ENCODE peak calls at places on chromosomes 7 and 10, in four cellular contexts. I is HepG2, U is K562, M is WTC11. V is an unnamed sample.

GRCh38 chr10:86922553-86922961 is 34.9 kb downstream of the MMRN2 start:
- DNase-seq in M (no peak), I (peak), U (no peak), V (no peak)

GRCh38 chr7:73905360-73905759 is 44.4 kb downstream of the TMEM270 start:
- DNase-seq in M (no peak), U (no peak), I (no peak), V (no peak)

GRCh38 chr10:7787150-7787856 is 490 bp downstream of the KIN start:
- DNase-seq in I (no peak), M (no peak), U (peak), V (no peak)

GRCh38 chr10:102988404-102989314 is 70.6 kb downstream of the CNNM2 start:
- DNase-seq in I (peak), U (peak), M (no peak), V (no peak)

GRCh38 chr10:33609546-33609945 is 275.1 kb upstream of the NRP1 start:
- DNase-seq in M (no peak), I (no peak), U (no peak), V (no peak)

GRCh38 chr7:129161524-129161923 is 17.0 kb downstream of the TSPAN33 start:
- DNase-seq in U (no peak), I (no peak), M (no peak), V (no peak)

GRCh38 chr10:43138757-43139241 is 554 bp downstream of the CSGALNACT2 start:
- DNase-seq in U (peak), M (no peak), I (no peak), V (no peak)

GRCh38 chr7:136666110-136666509 is 202.3 kb upstream of the CHRM2 start:
- DNase-seq in M (no peak), U (no peak), I (no peak), V (no peak)

GRCh38 chr10:73095479-73096021 is 1.1 kb downstream of the P4HA1 start:
- DNase-seq in U (peak), I (peak), M (peak), V (peak)

DNA sequence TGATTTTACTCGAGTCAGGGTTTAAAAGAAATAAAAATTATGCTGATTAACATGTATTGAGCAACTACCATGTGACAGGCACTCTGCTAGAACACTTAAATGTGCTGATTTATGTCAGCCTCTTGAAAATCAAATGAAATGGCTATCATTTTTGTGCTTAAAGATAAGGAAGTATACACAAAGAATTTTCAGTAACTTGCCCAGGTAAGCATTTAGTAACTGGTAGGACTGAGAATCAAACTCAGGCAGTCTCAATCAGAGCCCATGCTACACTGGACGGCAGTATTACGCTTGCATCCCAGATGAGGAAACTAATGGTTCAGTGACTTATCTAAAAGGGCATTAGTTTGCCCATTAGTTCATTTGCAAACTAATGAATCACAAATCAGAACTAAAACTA is 735.2 kb upstream of the SORCS1 start:
- DNase-seq in M (no peak), I (no peak), U (no peak), V (no peak)
- TF ChIP-seq ELF4 in M (no peak), I (no peak), U (no peak), V (no peak)

GRCh38 chr7:36526720-36527548 is 137.3 kb downstream of the ANLN start:
- DNase-seq in U (peak), I (no peak), M (no peak), V (no peak)
- TF ChIP-seq ELF4 in U (no peak), I (no peak), M (no peak), V (no peak)

GRCh38 chr10:122461729-122462532 is 578 bp downstream of the HTRA1 start:
- DNase-seq in M (no peak), U (no peak), I (no peak), V (no peak)
- TF ChIP-seq ELF4 in M (no peak), U (no peak), I (no peak), V (no peak)

GRCh38 chr10:84160663-84161362 is 12.8 kb upstream of the GPR15LG start:
- DNase-seq in I (no peak), M (no peak), U (no peak), V (no peak)

GRCh38 chr10:84159076-84159475 is 14.5 kb upstream of the GPR15LG start:
- DNase-seq in M (no peak), U (no peak), I (no peak), V (no peak)

GRCh38 chr10:84156768-84157167 is 16.8 kb upstream of the GPR15LG start:
- DNase-seq in I (no peak), M (no peak), U (no peak), V (no peak)

GRCh38 chr10:84158061-84158460 is 15.5 kb upstream of the GPR15LG start:
- DNase-seq in U (no peak), M (no peak), I (no peak), V (no peak)

GRCh38 chr10:84158549-84158948 is 15.1 kb upstream of the GPR15LG start:
- DNase-seq in M (no peak), I (no peak), U (no peak), V (no peak)
- TF ChIP-seq ELF4 in M (no peak), I (no peak), U (no peak), V (no peak)

GRCh38 chr10:46550795-46551700 is 5.4 kb downstream of the GPRIN2 start:
- DNase-seq in I (no peak), U (peak), M (no peak), V (no peak)
- TF ChIP-seq ELF4 in I (no peak), U (peak), M (no peak), V (no peak)

GRCh38 chr7:2953588-2954407 is 89.9 kb downstream of the CARD11 start:
- DNase-seq in M (no peak), U (no peak), I (no peak), V (no peak)

GRCh38 chr7:2952316-2952715 is 91.4 kb downstream of the CARD11 start:
- DNase-seq in U (no peak), I (no peak), M (peak), V (no peak)

GRCh38 chr7:2955177-2955768 is 88.4 kb downstream of the CARD11 start:
- DNase-seq in U (peak), M (peak), I (no peak), V (no peak)

GRCh38 chr7:2954433-2954853 is 89.2 kb downstream of the CARD11 start:
- DNase-seq in I (no peak), M (peak), U (no peak), V (no peak)

GRCh38 chr7:2953099-2953498 is 90.6 kb downstream of the CARD11 start:
- DNase-seq in I (no peak), M (no peak), U (no peak), V (no peak)
- TF ChIP-seq ELF4 in I (no peak), M (no peak), U (no peak), V (no peak)

DNA sequence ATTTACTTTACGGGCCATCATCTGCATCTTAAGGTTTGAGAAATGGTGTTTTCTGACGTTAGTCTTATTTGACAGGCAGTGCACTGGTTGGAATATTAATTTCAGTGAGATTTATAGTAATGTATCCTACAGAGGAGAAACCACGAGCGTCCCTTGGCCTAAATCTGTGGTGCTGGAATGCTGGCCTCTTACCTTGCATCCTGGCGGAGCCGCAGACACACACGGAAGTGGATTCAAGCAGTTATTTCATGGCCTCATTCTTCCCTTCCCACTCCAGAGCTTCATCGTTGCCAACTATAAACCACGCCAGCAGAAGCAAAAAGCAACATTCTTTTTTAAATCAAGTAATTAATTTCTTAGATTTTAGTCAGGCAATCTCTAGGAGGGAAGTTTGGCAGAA is 13.1 kb downstream of the WIPI2 start:
- DNase-seq in U (no peak), M (no peak), I (no peak), V (no peak)
- TF ChIP-seq ELF4 in U (no peak), M (no peak), I (no peak), V (no peak)

DNA sequence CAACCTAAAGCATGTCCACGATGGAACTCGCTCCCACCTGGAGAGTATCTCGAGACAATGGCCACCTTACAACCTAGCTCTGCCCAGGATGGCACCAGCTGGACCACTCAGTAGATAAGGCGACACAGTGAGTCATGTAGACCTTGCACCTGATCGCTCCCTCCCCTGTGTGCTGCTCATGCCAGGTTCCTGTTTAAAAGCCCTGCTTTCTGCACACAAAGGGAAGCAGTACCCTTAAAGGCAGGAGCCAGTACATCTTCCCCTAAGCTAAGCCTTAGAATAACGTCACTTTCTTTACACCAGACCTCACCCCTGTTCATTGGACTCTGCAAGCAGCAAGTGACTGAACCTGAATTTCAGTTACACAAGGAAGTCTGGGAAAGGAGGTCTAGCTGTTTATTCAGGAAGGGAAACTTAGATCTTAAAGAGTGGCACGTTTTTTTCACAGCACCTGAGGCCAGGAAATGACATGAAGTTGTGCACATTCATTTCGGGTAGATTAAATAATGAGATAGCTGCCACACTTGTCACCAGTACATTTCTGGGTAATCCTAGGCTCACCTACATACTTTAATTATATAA is 117.9 kb downstream of the MTPAP start:
- DNase-seq in M (no peak), I (peak), U (no peak), V (no peak)
- TF ChIP-seq ELF4 in M (no peak), I (no peak), U (no peak), V (no peak)

GRCh38 chr10:44393834-44394547 is 9.1 kb upstream of the CXCL12 start:
- DNase-seq in I (no peak), M (no peak), U (no peak), V (no peak)

GRCh38 chr10:44392420-44392819 is 7.5 kb upstream of the CXCL12 start:
- DNase-seq in M (no peak), U (no peak), I (no peak), V (no peak)

GRCh38 chr10:44391981-44392380 is 7.1 kb upstream of the CXCL12 start:
- DNase-seq in I (no peak), U (no peak), M (no peak), V (no peak)

GRCh38 chr10:44394696-44395383 is 9.9 kb upstream of the CXCL12 start:
- DNase-seq in I (no peak), M (no peak), U (no peak), V (no peak)

GRCh38 chr10:44393051-44393630 is 8.2 kb upstream of the CXCL12 start:
- DNase-seq in U (no peak), I (no peak), M (no peak), V (peak)
- TF ChIP-seq ELF4 in U (no peak), I (no peak), M (no peak), V (no peak)

V was measured in HEK293T.